ENCODE peak calls at places on chromosomes 5 and 9, in six cellular contexts. S, Y, G, Z, H and L are unnamed samples. For H3K4me1, the result is how much of the 10 kb centered on the place peaks cover.

GRCh38 chr9:86987900-86988299 is 40.6 kb upstream of the GAS1 start:
- DNase-seq in S (no peak), Y (no peak), G (no peak), Z (no peak), H (no peak), L (no peak)

GRCh38 chr9:125240649-125240999 is 519 bp downstream of the HSPA5 start:
- DNase-seq in S (peak), Y (no peak), G (no peak), Z (no peak), H (peak), L (peak)

GRCh38 chr5:35618791-35619190 is 1.1 kb downstream of the SPEF2 start:
- DNase-seq in S (no peak), Y (no peak), G (no peak), Z (no peak), H (no peak), L (no peak)

GRCh38 chr9:115262952-115263351 is 145.0 kb upstream of the TNC start:
- DNase-seq in S (no peak), Y (no peak), G (peak), Z (peak), H (no peak), L (no peak)

GRCh38 chr9:136623016-136623848 is 39.5 kb upstream of the EGFL7 start:
- DNase-seq in S (no peak), Y (no peak), G (no peak), Z (no peak), H (peak), L (no peak)

GRCh38 chr9:128548876-128549275 is 3.5 kb upstream of the SPTAN1 start:
- DNase-seq in S (no peak), Y (no peak), G (no peak), Z (no peak), H (no peak), L (no peak)

GRCh38 chr9:92455217-92455616 is 27.1 kb downstream of the ASPN start:
- DNase-seq in S (peak), Y (no peak), G (no peak), Z (no peak), H (no peak), L (no peak)

GRCh38 chr5:10707198-10708187 is 53.5 kb downstream of the DAP start:
- DNase-seq in S (no peak), Y (no peak), G (peak), Z (no peak), H (no peak), L (no peak)

GRCh38 chr5:138574744-138575193 is 432 bp downstream of the HSPA9 start:
- DNase-seq in S (no peak), Y (peak), G (no peak), Z (no peak), H (no peak), L (no peak)

GRCh38 chr9:24590432-24590831 is 44.7 kb upstream of the IZUMO3 start:
- DNase-seq in S (no peak), Y (no peak), G (peak), Z (no peak), H (no peak), L (no peak)

GRCh38 chr9:105921057-105921721 is 226.8 kb downstream of the TMEM38B start:
- DNase-seq in S (no peak), Y (no peak), G (no peak), Z (no peak), H (no peak), L (no peak)

GRCh38 chr9:102972780-102973179 is 22.4 kb upstream of the CYLC2 start:
- DNase-seq in S (no peak), Y (no peak), G (no peak), Z (no peak), H (no peak), L (no peak)

GRCh38 chr5:115433918-115434317 is 110.7 kb downstream of the FEM1C start:
- DNase-seq in S (no peak), Y (no peak), G (no peak), Z (no peak), H (no peak), L (no peak)

GRCh38 chr5:154405078-154405792 is 40.6 kb upstream of the SAP30L start:
- DNase-seq in S (peak), Y (peak), G (no peak), Z (peak), H (peak), L (peak)

GRCh38 chr9:4594994-4595393 is 67.1 kb upstream of the PLPP6 start:
- DNase-seq in S (no peak), Y (no peak), G (no peak), Z (no peak), H (no peak), L (no peak)

GRCh38 chr9:124676159-124676551 is 95.0 kb downstream of the NR6A1 start:
- DNase-seq in S (no peak), Y (no peak), G (no peak), Z (no peak), H (peak), L (no peak)

GRCh38 chr5:158938181-158938580 is 161.5 kb downstream of the EBF1 start:
- DNase-seq in S (no peak), Y (peak), G (no peak), Z (no peak), H (no peak), L (no peak)
- H3K27ac ChIP-seq in S (no peak), Y (no peak), G (no peak), Z (no peak), H (no peak), L (no peak)

DNA sequence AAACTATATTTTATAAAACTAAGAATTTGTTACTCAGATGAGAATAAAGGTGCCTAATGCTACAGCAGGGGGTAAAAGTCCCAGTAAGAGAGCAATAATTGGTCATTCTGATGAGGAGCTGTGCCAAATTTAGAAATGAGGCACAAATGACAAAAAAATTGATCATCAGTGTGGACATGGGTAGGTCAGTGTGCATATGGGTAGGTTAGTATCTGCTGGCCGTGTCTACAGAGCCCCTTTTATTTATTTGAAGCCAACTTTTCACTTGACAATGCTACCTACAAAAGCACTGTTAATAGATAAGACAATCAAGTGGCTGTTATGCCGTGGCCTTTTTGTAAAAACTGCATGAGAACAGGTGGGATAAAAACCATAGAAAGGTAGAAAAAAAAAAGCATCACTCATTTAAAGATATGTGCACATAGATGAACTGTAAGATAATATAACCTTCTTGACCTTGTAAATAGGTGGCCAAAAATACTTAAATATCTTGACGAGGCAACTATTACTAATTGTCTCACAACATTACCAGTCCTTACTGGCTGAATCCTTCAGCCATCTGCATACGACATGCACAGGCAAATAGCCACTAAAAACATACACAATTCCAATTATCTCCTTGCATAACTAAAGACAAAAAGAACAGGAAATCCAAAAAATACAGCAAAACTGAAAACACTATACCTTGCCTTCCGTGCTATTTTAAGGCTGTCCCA is 454.7 kb downstream of the RAB3C start:
- DNase-seq in S (no peak), Y (no peak), G (no peak), Z (no peak), H (no peak), L (no peak)
- H3K4me3 ChIP-seq in S (peak), Y (peak), G (peak), Z (no peak), H (no peak), L (peak)

GRCh38 chr5:141637266-141637692 is 482 bp downstream of the RELL2 start:
- DNase-seq in S (no peak), Y (no peak), G (no peak), Z (peak), H (no peak), L (no peak)

GRCh38 chr5:141634720-141635119 is 1.9 kb downstream of the HDAC3 start:
- DNase-seq in S (no peak), Y (no peak), G (no peak), Z (no peak), H (no peak), L (no peak)

GRCh38 chr5:141635646-141636045 is 1.0 kb downstream of the HDAC3 start:
- DNase-seq in S (no peak), Y (no peak), G (no peak), Z (no peak), H (no peak), L (no peak)

GRCh38 chr5:141636413-141637265 is at the start of the genes HDAC3 and RELL2:
- DNase-seq in S (peak), Y (peak), G (peak), Z (peak), H (peak), L (peak)

DNA sequence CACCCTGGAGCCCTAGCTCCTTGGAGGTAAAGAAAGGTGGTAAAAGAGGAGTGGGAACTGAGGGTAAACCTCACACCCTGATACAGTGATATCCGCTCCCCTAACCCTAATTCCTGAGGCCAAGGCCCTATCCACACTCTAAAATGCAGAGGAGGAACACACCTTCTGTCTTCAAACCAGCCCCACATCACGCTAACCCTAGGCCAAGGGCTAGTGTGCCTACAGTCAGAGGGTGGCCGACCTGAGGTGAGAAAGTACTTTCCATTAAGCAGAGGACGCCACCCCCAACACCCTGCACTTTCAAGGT is 590 bp downstream of the HDAC3 start:
- DNase-seq in S (no peak), Y (no peak), G (no peak), Z (no peak), H (no peak), L (no peak)
- H3K4me1 ChIP-seq in S (under half), Y (under half), G (under half), Z (under half), H (under half), L (under half)

GRCh38 chr5:177367981-177368960 is 10.5 kb downstream of the RGS14 start:
- DNase-seq in S (no peak), Y (no peak), G (no peak), Z (no peak), H (peak), L (no peak)

GRCh38 chr5:177369913-177370487 is 12.3 kb downstream of the RGS14 start:
- DNase-seq in S (no peak), Y (no peak), G (no peak), Z (no peak), H (peak), L (no peak)

GRCh38 chr5:177370488-177371119 is 12.9 kb downstream of the RGS14 start:
- DNase-seq in S (peak), Y (peak), G (peak), Z (peak), H (peak), L (peak)

GRCh38 chr5:177371120-177371537 is 13.1 kb upstream of the SLC34A1 start:
- DNase-seq in S (no peak), Y (no peak), G (no peak), Z (no peak), H (no peak), L (no peak)

GRCh38 chr5:177369050-177369912 is 11.6 kb downstream of the RGS14 start:
- DNase-seq in S (no peak), Y (no peak), G (no peak), Z (peak), H (no peak), L (no peak)
- H3K27ac ChIP-seq in S (peak), Y (no peak), G (no peak), Z (no peak), H (no peak), L (no peak)

GRCh38 chr5:135930029-135930948 is 24.5 kb downstream of the LECT2 start:
- DNase-seq in S (peak), Y (no peak), G (no peak), Z (peak), H (no peak), L (peak)

GRCh38 chr5:135934939-135935338 is 19.8 kb downstream of the LECT2 start:
- DNase-seq in S (no peak), Y (no peak), G (no peak), Z (no peak), H (no peak), L (no peak)

GRCh38 chr5:135930949-135931295 is 23.9 kb downstream of the LECT2 start:
- DNase-seq in S (no peak), Y (no peak), G (no peak), Z (peak), H (no peak), L (no peak)
- H3K4me3 ChIP-seq in S (peak), Y (no peak), G (no peak), Z (peak), H (no peak), L (no peak)

GRCh38 chr5:5298068-5298633 is 124.3 kb upstream of the ICE1 start:
- DNase-seq in S (peak), Y (no peak), G (no peak), Z (no peak), H (peak), L (no peak)
- H3K4me1 ChIP-seq in S (under half), Y (under half), G (under half), Z (under half), H (under half), L (under half)

GRCh38 chr5:148906968-148907367 is 80.6 kb downstream of the ADRB2 start:
- DNase-seq in S (no peak), Y (no peak), G (no peak), Z (no peak), H (no peak), L (no peak)

GRCh38 chr5:148902478-148902877 is 76.1 kb downstream of the ADRB2 start:
- DNase-seq in S (no peak), Y (no peak), G (no peak), Z (no peak), H (no peak), L (no peak)

GRCh38 chr5:148905541-148905940 is 79.1 kb downstream of the ADRB2 start:
- DNase-seq in S (no peak), Y (no peak), G (no peak), Z (no peak), H (no peak), L (no peak)

GRCh38 chr5:148903587-148903986 is 77.2 kb downstream of the ADRB2 start:
- DNase-seq in S (no peak), Y (no peak), G (no peak), Z (no peak), H (no peak), L (no peak)

GRCh38 chr5:148904440-148904839 is 78.0 kb downstream of the ADRB2 start:
- DNase-seq in S (no peak), Y (peak), G (no peak), Z (no peak), H (peak), L (peak)
- H3K27ac ChIP-seq in S (no peak), Y (peak), G (no peak), Z (no peak), H (no peak), L (peak)

GRCh38 chr5:134873494-134873893 is 677 bp upstream of the TXNDC15 start:
- DNase-seq in S (no peak), Y (no peak), G (no peak), Z (no peak), H (no peak), L (no peak)
- H3K4me3 ChIP-seq in S (no peak), Y (peak), G (peak), Z (no peak), H (peak), L (no peak)